ENCODE peak calls at places on chromosomes 12 and 14, in ten cellular contexts. K is ovary; J is upper lobe of right lung; M is suprapubic skin; U is AG04450; T is left ventricle myocardium inferior; X is CD8-positive, alpha-beta T cell; F is psoas muscle; I is MG63; Z is OCI-LY7. W is an unnamed sample.

GRCh38 chr12:77433799-77434198 is 368.4 kb upstream of the E2F7 start:
- DNase-seq in K (no peak), J (no peak), M (no peak), U (no peak), T (no peak), X (no peak), F (no peak), I (no peak), Z (no peak), W (peak; percentile 4)

GRCh38 chr14:36746907-36747306 is 85.2 kb downstream of the PAX9 start:
- DNase-seq in K (no peak), J (no peak), M (no peak), U (no peak), T (no peak), X (no peak), F (no peak), I (no peak), Z (no peak), W (no peak)

GRCh38 chr14:21475767-21476525 is 813 bp downstream of the RAB2B start:
- DNase-seq in K (no peak), J (no peak), M (no peak), U (no peak), T (no peak), X (no peak), F (no peak), I (no peak), Z (no peak), W (no peak)

GRCh38 chr12:117052386-117053049 is 46.7 kb downstream of the TESC start:
- DNase-seq in K (no peak), J (no peak), M (no peak), U (no peak), T (no peak), X (no peak), F (no peak), I (no peak), Z (no peak), W (no peak)

GRCh38 chr14:105389976-105390848 is 8.1 kb upstream of the TEX22 start:
- DNase-seq in K (peak; percentile 15), J (no peak), M (no peak), U (no peak), T (no peak), X (no peak), F (peak; percentile 49), I (no peak), Z (peak; percentile 19), W (no peak)

GRCh38 chr14:49306152-49306751 is 279.9 kb downstream of the RPS29 start:
- DNase-seq in K (no peak), J (no peak), M (no peak), U (no peak), T (no peak), X (no peak), F (no peak), I (no peak), Z (peak; percentile 33), W (peak; percentile 44)

GRCh38 chr12:67034110-67034879 is 234.9 kb upstream of the CAND1 start:
- DNase-seq in K (no peak), J (no peak), M (no peak), U (no peak), T (no peak), X (no peak), F (no peak), I (peak; percentile 46), Z (no peak), W (peak; percentile 2)

GRCh38 chr14:61739133-61739532 is 23.1 kb upstream of the SNAPC1 start:
- DNase-seq in K (no peak), J (no peak), M (no peak), U (no peak), T (no peak), X (no peak), F (no peak), I (no peak), Z (no peak), W (no peak)

GRCh38 chr14:85934123-85934885 is 404.4 kb downstream of the FLRT2 start:
- DNase-seq in K (no peak), J (no peak), M (no peak), U (no peak), T (no peak), X (peak; percentile 37), F (no peak), I (peak; percentile 10), Z (peak; percentile 61), W (peak; percentile 1)

GRCh38 chr12:47356129-47356622 is 276.4 kb upstream of the AMIGO2 start:
- DNase-seq in K (no peak), J (no peak), M (no peak), U (no peak), T (no peak), X (no peak), F (no peak), I (no peak), Z (peak; percentile 85), W (peak; percentile 24)

DNA sequence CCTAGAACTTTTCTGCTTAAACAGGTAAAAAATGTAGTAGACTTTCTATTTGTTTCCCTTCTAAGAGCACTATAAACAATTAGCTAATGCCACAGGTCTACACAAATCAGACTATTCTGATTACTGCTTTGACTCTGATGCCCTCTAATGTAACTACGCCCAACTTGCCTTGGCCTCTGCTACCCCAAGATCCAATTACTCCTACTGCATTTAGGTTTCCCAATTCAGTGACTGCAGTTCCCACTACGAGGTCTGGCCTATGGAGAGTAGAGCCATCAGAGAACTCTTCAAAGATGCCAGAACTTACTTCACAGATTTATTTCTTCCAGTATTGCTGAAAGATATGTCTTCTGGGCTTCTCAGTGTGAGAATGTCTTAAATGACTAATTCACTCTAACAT is 15.3 kb upstream of the STYK1 start:
- DNase-seq in K (no peak), J (no peak), M (no peak), U (no peak), T (no peak), X (no peak), F (no peak), I (no peak), Z (no peak), W (no peak)
- H3K9me3 ChIP-seq in K (no peaks in the 10 kb centered on the region), J (no peaks in the 10 kb centered on the region), M (no peaks in the 10 kb centered on the region), U (no peaks in the 10 kb centered on the region), T (no peaks in the 10 kb centered on the region), X (no peaks in the 10 kb centered on the region), F (no peaks in the 10 kb centered on the region), I (no peaks in the 10 kb centered on the region), Z (peaks cover 8% of the 10 kb centered on the region), W (no peaks in the 10 kb centered on the region)

GRCh38 chr14:29140059-29140458 is 373.5 kb downstream of the FOXG1 start:
- DNase-seq in K (no peak), J (no peak), M (no peak), U (no peak), T (no peak), X (no peak), F (no peak), I (no peak), Z (no peak), W (no peak)

GRCh38 chr14:29149798-29150197 is 383.2 kb downstream of the FOXG1 start:
- DNase-seq in K (no peak), J (no peak), M (no peak), U (no peak), T (no peak), X (no peak), F (no peak), I (no peak), Z (no peak), W (no peak)

GRCh38 chr14:29148221-29148620 is 381.6 kb downstream of the FOXG1 start:
- DNase-seq in K (no peak), J (no peak), M (no peak), U (no peak), T (no peak), X (no peak), F (no peak), I (no peak), Z (no peak), W (peak; percentile 29)

DNA sequence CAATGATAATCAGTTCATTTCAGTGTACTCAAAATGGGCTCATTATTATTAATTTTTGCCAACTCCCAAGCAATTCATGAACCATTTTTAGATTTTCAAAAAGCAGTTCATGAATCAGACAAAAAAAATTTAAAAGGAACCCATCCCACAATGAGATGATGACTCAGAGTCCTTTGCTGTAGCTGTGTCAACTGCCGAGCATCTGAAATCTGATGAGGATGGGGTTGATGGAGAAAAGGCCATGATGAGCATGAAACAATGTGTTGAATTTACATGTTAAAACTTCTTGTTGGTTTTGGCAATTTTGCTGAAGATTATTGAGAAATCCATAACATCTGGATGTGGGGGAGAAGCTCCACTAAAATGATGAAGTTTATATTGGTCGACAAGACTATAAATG is 378.0 kb downstream of the FOXG1 start:
- DNase-seq in K (no peak), J (no peak), M (no peak), U (peak; percentile 94), T (no peak), X (no peak), F (no peak), I (peak; percentile 20), Z (no peak), W (peak; percentile 96)
- H3K9me3 ChIP-seq in K (no peaks in the 10 kb centered on the region), J (no peaks in the 10 kb centered on the region), M (no peaks in the 10 kb centered on the region), U (no peaks in the 10 kb centered on the region), T (no peaks in the 10 kb centered on the region), X (no peaks in the 10 kb centered on the region), F (no peaks in the 10 kb centered on the region), I (no peaks in the 10 kb centered on the region), Z (peaks cover 10% of the 10 kb centered on the region), W (no peaks in the 10 kb centered on the region)

DNA sequence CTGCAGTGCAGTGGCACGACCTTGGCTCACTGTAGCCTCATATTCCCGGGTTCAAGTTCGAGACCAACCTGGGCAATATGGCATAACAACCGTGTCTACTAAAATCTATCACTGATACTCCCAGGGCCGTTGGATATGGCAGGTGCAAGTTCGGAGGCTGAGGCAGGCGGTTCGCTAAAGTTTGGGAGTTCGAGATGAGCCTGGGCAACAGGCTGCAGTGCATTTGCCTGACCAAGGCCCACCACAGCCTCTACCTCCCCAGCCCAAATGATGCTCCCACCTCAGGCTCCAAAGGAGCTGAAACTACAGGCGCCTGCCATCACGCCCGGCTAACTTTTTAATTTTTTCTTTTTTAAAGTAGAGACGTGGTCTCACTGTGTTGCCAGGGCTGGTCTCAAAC is 177.1 kb upstream of the ALG10B start:
- DNase-seq in K (no peak), J (no peak), M (no peak), U (no peak), T (no peak), X (no peak), F (no peak), I (no peak), Z (no peak), W (no peak)
- H3K9me3 ChIP-seq in K (no peaks in the 10 kb centered on the region), J (no peaks in the 10 kb centered on the region), M (no peaks in the 10 kb centered on the region), U (peaks cover 9% of the 10 kb centered on the region), T (no peaks in the 10 kb centered on the region), X (no peaks in the 10 kb centered on the region), F (no peaks in the 10 kb centered on the region), I (no peaks in the 10 kb centered on the region), Z (no peaks in the 10 kb centered on the region), W (no peaks in the 10 kb centered on the region)

DNA sequence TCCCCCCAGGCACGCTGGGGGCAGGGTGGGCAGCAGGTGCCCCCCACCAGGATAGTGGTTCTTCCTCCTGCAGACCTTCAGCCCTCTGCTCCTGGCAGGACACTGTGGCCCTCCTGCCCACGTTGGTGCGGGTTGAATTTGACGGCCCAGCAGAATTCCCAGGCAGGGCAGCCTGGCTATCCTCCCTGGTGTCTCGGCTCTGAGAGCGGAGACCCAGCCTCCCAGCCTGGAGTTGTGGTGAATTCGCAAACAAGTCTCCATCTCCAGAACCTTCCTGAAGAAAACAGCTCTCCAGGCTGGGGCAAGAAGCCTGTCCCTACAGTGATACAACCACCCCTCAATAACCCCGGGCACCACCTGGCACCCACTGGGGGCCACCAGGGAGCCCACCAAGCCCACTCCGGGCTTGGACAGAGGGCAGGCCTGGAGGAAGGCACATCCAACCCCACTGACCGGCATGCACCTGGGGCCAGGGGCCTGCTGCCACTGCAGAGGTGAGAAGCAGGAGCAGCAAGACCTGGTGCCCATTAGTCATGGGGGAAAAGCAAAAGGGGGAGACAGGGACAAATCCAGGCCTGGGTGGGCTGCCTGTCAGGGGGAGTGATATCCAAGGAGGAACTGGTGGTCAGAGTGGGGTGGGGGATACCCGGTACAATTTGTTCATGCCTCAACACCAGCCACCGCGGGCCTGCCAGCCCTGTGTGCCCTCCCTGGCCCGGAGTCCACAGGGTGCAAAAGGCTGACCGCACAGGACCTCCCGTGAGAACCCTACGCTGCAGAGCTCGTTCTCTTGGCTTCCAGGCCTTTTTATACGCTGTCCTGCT is 3.6 kb downstream of the ANKRD9 start:
- DNase-seq in K (no peak), J (no peak), M (no peak), U (no peak), T (no peak), X (no peak), F (peak; percentile 44), I (no peak), Z (no peak), W (no peak)
- H3K9me3 ChIP-seq in K (no peaks in the 10 kb centered on the region), J (no peaks in the 10 kb centered on the region), M (no peaks in the 10 kb centered on the region), U (no peaks in the 10 kb centered on the region), T (no peaks in the 10 kb centered on the region), X (no peaks in the 10 kb centered on the region), F (no peaks in the 10 kb centered on the region), I (no peaks in the 10 kb centered on the region), Z (no peaks in the 10 kb centered on the region), W (no peaks in the 10 kb centered on the region)